ENCODE peak calls at places on chromosome 14, in five cellular contexts. H, A, X, N and F are unnamed samples.
A peak's percentile ranks its signal among the peaks of the same experiment; 100 is the strongest.

GRCh38 chr14:104603623-104604401 is 760 bp downstream of the TMEM179 start:
- DNase-seq in H (no peak), A (no peak), X (peak; percentile 28), N (peak; percentile 33), F (no peak)

GRCh38 chr14:97539389-97539786 is 742.2 kb downstream of the VRK1 start:
- DNase-seq in H (no peak), A (no peak), X (no peak), N (no peak), F (no peak)

GRCh38 chr14:34699873-34700621 is 14.3 kb downstream of the CFL2 start:
- DNase-seq in H (peak; percentile 84), A (no peak), X (no peak), N (peak; percentile 90), F (peak; percentile 84)

GRCh38 chr14:90513151-90514014 is 116.6 kb downstream of the CALM1 start:
- DNase-seq in H (peak; percentile 54), A (no peak), X (peak; percentile 92), N (peak; percentile 19), F (peak; percentile 22)

GRCh38 chr14:104678346-104678745 is 11.1 kb upstream of the INF2 start:
- DNase-seq in H (peak; percentile 63), A (no peak), X (no peak), N (peak; percentile 16), F (peak; percentile 72)

GRCh38 chr14:96071561-96071960 is 32.4 kb downstream of the C14orf132 start:
- DNase-seq in H (no peak), A (no peak), X (peak; percentile 19), N (no peak), F (no peak)

GRCh38 chr14:91363776-91364523 is 53.7 kb downstream of the CCDC88C start:
- DNase-seq in H (no peak), A (no peak), X (no peak), N (no peak), F (no peak)

GRCh38 chr14:77931441-77931840 is 131.5 kb downstream of the ADCK1 start:
- DNase-seq in H (no peak), A (no peak), X (no peak), N (no peak), F (no peak)